ENCODE peak calls at places on chromosomes 12 and 14, in nine cellular contexts. Z, D, R, J, I, U, X, N and L are unnamed samples.

GRCh38 chr12:124861492-124861891 is 2.2 kb downstream of the SCARB1 start:
- DNase-seq in Z (peak), D (peak), R (no peak), J (no peak), I (peak), U (no peak), X (no peak), N (no peak), L (no peak)

GRCh38 chr12:123962530-123962929 is 10.1 kb downstream of the CCDC92 start:
- DNase-seq in Z (no peak), D (no peak), R (no peak), J (no peak), I (no peak), U (no peak), X (no peak), N (no peak), L (no peak)

GRCh38 chr14:105477659-105478623 is 3.3 kb downstream of the CRIP2 start:
- DNase-seq in Z (no peak), D (peak), R (no peak), J (no peak), I (no peak), U (no peak), X (peak), N (peak), L (no peak)

GRCh38 chr12:90152897-90153624 is 444.4 kb upstream of the ATP2B1 start:
- DNase-seq in Z (no peak), D (no peak), R (no peak), J (no peak), I (peak), U (no peak), X (peak), N (no peak), L (no peak)

GRCh38 chr12:958449-959123 is 9.1 kb upstream of the RAD52 start:
- DNase-seq in Z (peak), D (peak), R (no peak), J (no peak), I (no peak), U (no peak), X (no peak), N (no peak), L (no peak)

GRCh38 chr12:70828391-70828790 is 92.1 kb downstream of the PTPRR start:
- DNase-seq in Z (peak), D (no peak), R (no peak), J (no peak), I (no peak), U (no peak), X (no peak), N (no peak), L (no peak)

GRCh38 chr12:23222801-23223200 is 597.8 kb downstream of the ETNK1 start:
- DNase-seq in Z (no peak), D (no peak), R (no peak), J (no peak), I (no peak), U (no peak), X (no peak), N (no peak), L (no peak)

GRCh38 chr12:95951515-95951914 is 8.4 kb downstream of the AMDHD1 start:
- DNase-seq in Z (no peak), D (no peak), R (no peak), J (no peak), I (no peak), U (no peak), X (peak), N (no peak), L (no peak)

GRCh38 chr12:21334771-21335325 is at the start of gene SLCO1A2:
- DNase-seq in Z (no peak), D (no peak), R (no peak), J (no peak), I (no peak), U (no peak), X (no peak), N (no peak), L (no peak)